ENCODE peak calls at places on chromosome 15, in four cellular contexts. S is cardiac muscle cell; V is effector memory CD4-positive, alpha-beta T cell; W is activated CD8-positive, alpha-beta memory T cell treated with anti-CD3 and anti-CD28 coated beads for 24 hours. Y is an unnamed sample.

GRCh38 chr15:56934269-56934668 is 15.8 kb downstream of the TCF12 start:
- DNase-seq in S (peak; percentile 54), V (no peak), W (no peak), Y (no peak)

GRCh38 chr15:77506311-77507150 is 85.8 kb downstream of the HMG20A start:
- DNase-seq in W (no peak), V (no peak), S (peak; percentile 79), Y (no peak)

GRCh38 chr15:68614621-68615035 is 35.8 kb downstream of the CORO2B start:
- DNase-seq in S (peak; percentile 57), V (no peak), W (no peak), Y (no peak)

GRCh38 chr15:38514601-38515000 is 50.0 kb downstream of the RASGRP1 start:
- DNase-seq in S (no peak), W (no peak), V (no peak), Y (no peak)

GRCh38 chr15:96121066-96121465 is 209.4 kb upstream of the NR2F2 start:
- DNase-seq in S (peak; percentile 27), W (no peak), V (no peak), Y (no peak)

GRCh38 chr15:35630985-35631384 is 85.0 kb upstream of the DPH6 start:
- DNase-seq in W (no peak), V (no peak), S (no peak), Y (no peak)

GRCh38 chr15:80264031-80264430 is 12.0 kb upstream of the CTXND1 start:
- DNase-seq in V (no peak), S (peak; percentile 31), W (no peak), Y (no peak)

GRCh38 chr15:76183906-76184639 is 124.3 kb downstream of the TMEM266 start:
- DNase-seq in W (no peak), S (no peak), V (no peak), Y (no peak)

GRCh38 chr15:28911295-28911979 is 25.7 kb downstream of the APBA2 start:
- DNase-seq in W (no peak), V (no peak), S (no peak), Y (no peak)

GRCh38 chr15:101499863-101500713 is 10.6 kb upstream of the PCSK6 start:
- DNase-seq in W (peak; percentile 52), V (no peak), S (no peak), Y (no peak)

GRCh38 chr15:92654662-92655061 is 913 bp downstream of the FAM174B start:
- DNase-seq in W (no peak), S (no peak), V (no peak), Y (no peak)

GRCh38 chr15:69574506-69574905 is 121.9 kb downstream of the RPLP1 start:
- DNase-seq in W (peak; percentile 67), V (no peak), S (no peak), Y (no peak)

GRCh38 chr15:96500491-96500890 is 170.0 kb downstream of the NR2F2 start:
- DNase-seq in S (no peak), V (no peak), W (no peak), Y (no peak)

GRCh38 chr15:70528270-70528706 is 235.1 kb downstream of the UACA start:
- DNase-seq in W (peak; percentile 83), S (peak; percentile 79), V (peak; percentile 24), Y (peak; percentile 8)

GRCh38 chr15:74788042-74788715 is 6.3 kb downstream of the CSK start:
- DNase-seq in W (no peak), S (no peak), V (no peak), Y (no peak)

GRCh38 chr15:58666957-58667356 is 82.5 kb downstream of the ADAM10 start:
- DNase-seq in S (peak; percentile 25), W (no peak), V (no peak), Y (no peak)

GRCh38 chr15:34064443-34064842 is 25.4 kb upstream of the AVEN start:
- DNase-seq in V (no peak), S (no peak), W (no peak), Y (no peak)

GRCh38 chr15:22922003-22922402 is 58.2 kb downstream of the CYFIP1 start:
- DNase-seq in W (no peak), S (no peak), V (no peak), Y (no peak)

GRCh38 chr15:63344737-63345390 is 36.8 kb downstream of the CA12 start:
- DNase-seq in W (no peak), V (no peak), S (peak; percentile 11), Y (no peak)

GRCh38 chr15:65791335-65792129 is 561 bp downstream of the DENND4A start:
- DNase-seq in V (no peak), S (peak; percentile 58), W (no peak), Y (peak; percentile 64)

GRCh38 chr15:47194718-47195117 is 522.6 kb upstream of the SEMA6D start:
- DNase-seq in W (no peak), S (peak; percentile 54), V (no peak), Y (peak; percentile 32)

GRCh38 chr15:51776952-51777574 is 25.7 kb downstream of the TMOD2 start:
- DNase-seq in S (peak; percentile 86), W (peak; percentile 75), V (peak; percentile 24), Y (peak; percentile 65)

GRCh38 chr15:82810061-82810862 is 834 bp downstream of the WHAMM start:
- DNase-seq in W (peak; percentile 68), S (peak; percentile 77), V (peak; percentile 13), Y (peak; percentile 78)

GRCh38 chr15:80694624-80695098 is 449 bp upstream of the ABHD17C start:
- DNase-seq in V (peak; percentile 5), S (peak; percentile 63), W (peak; percentile 71), Y (no peak)